ENCODE peak calls at places on chromosomes 11 and 22, in six cellular contexts. I is heart left ventricle; Z is pancreas; M is aorta; C is astrocyte; L is CD8-positive, alpha-beta memory T cell. S is an unnamed sample.

GRCh38 chr11:126443120-126443519 is 87.6 kb downstream of the ST3GAL4 start:
- DNase-seq in I (no peak), Z (no peak), M (no peak), C (no peak), L (no peak), S (no peak)

GRCh38 chr22:46465348-46465725 is 72.1 kb downstream of the CELSR1 start:
- DNase-seq in I (peak; percentile 53), Z (peak; percentile 17), M (no peak), C (no peak), L (no peak), S (peak; percentile 32)

GRCh38 chr22:27679722-27680488 is 121.7 kb downstream of the MN1 start:
- DNase-seq in I (no peak), Z (no peak), M (no peak), C (no peak), L (no peak), S (no peak)

GRCh38 chr11:116598556-116598955 is 174.2 kb downstream of the BUD13 start:
- DNase-seq in I (no peak), Z (no peak), M (no peak), C (no peak), L (no peak), S (no peak)

GRCh38 chr11:116185551-116185950 is 587.2 kb downstream of the BUD13 start:
- DNase-seq in I (no peak), Z (no peak), M (no peak), C (no peak), L (no peak), S (no peak)

GRCh38 chr11:27209562-27210005 is 153.4 kb downstream of the CCDC34 start:
- DNase-seq in I (peak; percentile 76), Z (peak; percentile 48), M (peak; percentile 77), C (peak; percentile 100), L (no peak), S (peak; percentile 48)

GRCh38 chr22:46738961-46739870 is 1.2 kb upstream of the CERK start:
- DNase-seq in I (peak; percentile 70), Z (peak; percentile 71), M (peak; percentile 67), C (no peak), L (peak; percentile 77), S (no peak)

GRCh38 chr11:67119577-67120391 is 721 bp downstream of the KDM2A start:
- DNase-seq in I (peak; percentile 33), Z (peak; percentile 46), M (no peak), C (no peak), L (peak; percentile 16), S (no peak)

GRCh38 chr11:96554236-96554635 is 164.4 kb downstream of the JRKL start:
- DNase-seq in I (no peak), Z (no peak), M (no peak), C (no peak), L (no peak), S (no peak)

GRCh38 chr11:72589802-72590761 is 84.1 kb downstream of the PDE2A start:
- DNase-seq in I (peak; percentile 46), Z (peak; percentile 63), M (peak; percentile 58), C (no peak), L (peak; percentile 37), S (peak; percentile 43)

GRCh38 chr11:119065369-119065768 is 2.2 kb upstream of the VPS11 start:
- DNase-seq in I (no peak), Z (no peak), M (no peak), C (no peak), L (peak; percentile 34), S (no peak)

GRCh38 chr11:15911377-15912044 is 444.8 kb downstream of the SOX6 start:
- DNase-seq in I (peak; percentile 74), Z (no peak), M (peak; percentile 63), C (no peak), L (no peak), S (peak; percentile 69)

GRCh38 chr22:46083383-46084350 is 66.7 kb upstream of the PPARA start:
- DNase-seq in I (peak; percentile 27), Z (no peak), M (peak; percentile 42), C (no peak), L (no peak), S (peak; percentile 16)

GRCh38 chr11:33419956-33420355 is 162.8 kb downstream of the HIPK3 start:
- DNase-seq in I (no peak), Z (no peak), M (no peak), C (no peak), L (no peak), S (no peak)

GRCh38 chr11:106457727-106458126 is 380.3 kb downstream of the AASDHPPT start:
- DNase-seq in I (no peak), Z (no peak), M (no peak), C (peak; percentile 84), L (no peak), S (no peak)

GRCh38 chr11:33636104-33636503 is 64.5 kb downstream of the C11orf91 start:
- DNase-seq in I (no peak), Z (no peak), M (no peak), C (no peak), L (no peak), S (no peak)

GRCh38 chr11:16226245-16226644 is 130.1 kb downstream of the SOX6 start:
- DNase-seq in I (peak; percentile 66), Z (peak; percentile 49), M (no peak), C (peak; percentile 2), L (no peak), S (peak; percentile 52)

GRCh38 chr22:47034905-47035419 is 272.5 kb downstream of the TBC1D22A start:
- DNase-seq in I (peak; percentile 16), Z (no peak), M (peak; percentile 32), C (no peak), L (no peak), S (no peak)

GRCh38 chr11:73382183-73382582 is 6.0 kb downstream of the RELT start:
- DNase-seq in I (no peak), Z (no peak), M (no peak), C (no peak), L (no peak), S (no peak)

GRCh38 chr11:119889728-119890280 is 160.8 kb upstream of the NECTIN1 start:
- DNase-seq in I (no peak), Z (no peak), M (no peak), C (no peak), L (no peak), S (no peak)

GRCh38 chr11:1565173-1565903 is 6.7 kb downstream of the DUSP8 start:
- DNase-seq in I (no peak), Z (peak; percentile 30), M (peak; percentile 43), C (no peak), L (no peak), S (no peak)

GRCh38 chr11:65148657-65149056 is 14.3 kb upstream of the SYVN1 start:
- DNase-seq in I (no peak), Z (no peak), M (peak; percentile 35), C (no peak), L (no peak), S (no peak)

GRCh38 chr11:44524751-44525171 is 40.7 kb upstream of the CD82 start:
- DNase-seq in I (peak; percentile 47), Z (no peak), M (no peak), C (peak; percentile 39), L (no peak), S (no peak)

GRCh38 chr11:111665779-111666178 is 63.5 kb downstream of the SIK2 start:
- DNase-seq in I (no peak), Z (no peak), M (no peak), C (peak; percentile 46), L (no peak), S (no peak)

GRCh38 chr11:101045415-101045814 is 84.2 kb downstream of the PGR start:
- DNase-seq in I (no peak), Z (no peak), M (no peak), C (no peak), L (no peak), S (no peak)

GRCh38 chr22:30245985-30246901 is at the start of gene LIF:
- DNase-seq in I (no peak), Z (no peak), M (no peak), C (peak; percentile 75), L (peak; percentile 40), S (no peak)

GRCh38 chr22:17706451-17706900 is 67.8 kb downstream of the BID start:
- DNase-seq in I (peak; percentile 38), Z (no peak), M (peak; percentile 51), C (peak; percentile 92), L (peak; percentile 6), S (no peak)

GRCh38 chr22:24190159-24190540 is 8.9 kb downstream of the SUSD2 start:
- DNase-seq in I (no peak), Z (no peak), M (no peak), C (no peak), L (no peak), S (peak; percentile 15)
- H3K9me3 ChIP-seq in I (no peaks in the 10 kb centered on the region), Z (no peaks in the 10 kb centered on the region), M (no peaks in the 10 kb centered on the region), C (no peaks in the 10 kb centered on the region), L (no peaks in the 10 kb centered on the region), S (no peaks in the 10 kb centered on the region)

DNA sequence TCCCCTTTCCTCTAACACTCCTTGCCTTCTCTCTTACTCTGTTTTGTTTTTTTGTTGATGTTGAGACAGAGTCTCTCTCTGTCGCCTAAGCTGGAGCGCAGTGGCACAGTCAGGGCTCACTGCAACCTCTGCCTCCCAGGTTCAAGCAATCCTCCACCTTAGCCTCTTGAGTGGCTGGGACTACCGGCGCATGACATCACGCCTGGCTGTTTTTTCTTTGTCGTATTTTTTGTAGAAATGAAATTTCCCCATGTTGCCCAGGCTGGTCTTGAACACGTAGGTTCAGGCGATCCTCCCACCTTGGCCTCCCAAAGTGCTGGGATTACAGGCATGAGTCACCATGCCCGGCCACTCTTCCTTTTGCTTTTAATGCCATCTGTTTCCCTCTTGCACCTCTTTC is 72.3 kb downstream of the FBXO7 start:
- DNase-seq in I (no peak), Z (no peak), M (no peak), C (no peak), L (no peak), S (no peak)
- H3K27ac ChIP-seq in I (peak overlapping the region; percentile 24), Z (no peak overlapping the region), M (no peak overlapping the region), C (no peak overlapping the region), L (no peak overlapping the region), S (peak overlapping the region; percentile 58)

DNA sequence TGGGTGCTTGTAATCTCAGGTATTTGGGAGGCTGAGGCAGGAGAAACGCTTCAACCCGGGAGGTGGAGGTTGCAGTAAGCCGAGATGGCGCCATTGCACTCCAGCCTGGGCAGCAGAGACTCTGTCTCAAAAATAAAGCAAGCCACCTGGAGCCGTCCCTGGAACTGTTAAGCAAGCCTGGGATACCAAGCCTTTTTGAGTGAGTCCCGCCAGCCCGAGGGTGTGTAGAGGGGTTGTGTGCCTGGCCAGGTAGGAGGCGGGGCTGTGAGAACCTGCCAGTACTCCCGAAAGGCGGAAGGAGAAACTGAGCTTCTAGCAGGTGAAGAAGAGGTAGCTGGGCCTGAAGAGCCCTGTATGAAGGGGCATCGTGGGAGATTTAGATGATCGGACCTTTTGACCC is 52.4 kb downstream of the TRIOBP start:
- DNase-seq in I (peak; percentile 30), Z (no peak), M (no peak), C (no peak), L (no peak), S (no peak)
- H3K4me1 ChIP-seq in I (peaks cover 32% of the 10 kb centered on the region), Z (peaks cover 40% of the 10 kb centered on the region), M (no peaks in the 10 kb centered on the region), C (peaks cover 71% of the 10 kb centered on the region), L (peaks cover 10% of the 10 kb centered on the region), S (peaks cover 89% of the 10 kb centered on the region)

GRCh38 chr11:134469627-134470026 is 57.6 kb upstream of the B3GAT1 start:
- DNase-seq in I (no peak), Z (no peak), M (no peak), C (no peak), L (no peak), S (no peak)

GRCh38 chr11:134470238-134470637 is 58.2 kb upstream of the B3GAT1 start:
- DNase-seq in I (no peak), Z (no peak), M (no peak), C (no peak), L (no peak), S (no peak)

GRCh38 chr11:134474070-134474860 is 62.2 kb upstream of the B3GAT1 start:
- DNase-seq in I (no peak), Z (no peak), M (no peak), C (no peak), L (no peak), S (no peak)

GRCh38 chr11:134472188-134472455 is 60.1 kb upstream of the B3GAT1 start:
- DNase-seq in I (no peak), Z (no peak), M (no peak), C (no peak), L (no peak), S (no peak)

GRCh38 chr11:134471341-134472187 is 59.5 kb upstream of the B3GAT1 start:
- DNase-seq in I (no peak), Z (no peak), M (no peak), C (no peak), L (no peak), S (no peak)
- H3K9me3 ChIP-seq in I (no peaks in the 10 kb centered on the region), Z (no peaks in the 10 kb centered on the region), M (no peaks in the 10 kb centered on the region), C (no peaks in the 10 kb centered on the region), L (no peaks in the 10 kb centered on the region), S (no peaks in the 10 kb centered on the region)